ENCODE peak calls at places on chromosome 18, in four cellular contexts. One of them, this sample, is unnamed.

GRCh38 chr18:9053814-9054213 is 48.7 kb upstream of the NDUFV2 start:
- DNase-seq in lower lobe of right lung: no peak
- DNase-seq in neural progenitor cell: no peak
- DNase-seq in frontal cortex: no peak
- DNase-seq in this sample: no peak

GRCh38 chr18:79570266-79571201 is 109.1 kb upstream of the CTDP1 start:
- DNase-seq in lower lobe of right lung: peak
- DNase-seq in neural progenitor cell: no peak
- DNase-seq in frontal cortex: no peak
- DNase-seq in this sample: peak

GRCh38 chr18:37222383-37223378 is 342.9 kb downstream of the CELF4 start:
- DNase-seq in lower lobe of right lung: no peak
- DNase-seq in neural progenitor cell: no peak
- DNase-seq in frontal cortex: no peak
- DNase-seq in this sample: no peak

GRCh38 chr18:48215876-48216638 is 193.1 kb downstream of the ZBTB7C start:
- DNase-seq in lower lobe of right lung: no peak
- DNase-seq in neural progenitor cell: no peak
- DNase-seq in frontal cortex: no peak
- DNase-seq in this sample: no peak

GRCh38 chr18:23798249-23798648 is 109.0 kb downstream of the LAMA3 start:
- DNase-seq in lower lobe of right lung: no peak
- DNase-seq in neural progenitor cell: no peak
- DNase-seq in frontal cortex: no peak
- DNase-seq in this sample: no peak

GRCh38 chr18:48996901-48997463 is 46.2 kb upstream of the SMAD7 start:
- DNase-seq in lower lobe of right lung: peak
- DNase-seq in neural progenitor cell: no peak
- DNase-seq in frontal cortex: no peak
- DNase-seq in this sample: peak

GRCh38 chr18:34789768-34790344 is 79.8 kb downstream of the DTNA start:
- DNase-seq in lower lobe of right lung: no peak
- DNase-seq in neural progenitor cell: no peak
- DNase-seq in frontal cortex: no peak
- DNase-seq in this sample: no peak

GRCh38 chr18:34947711-34948125 is 93.5 kb upstream of the MAPRE2 start:
- DNase-seq in lower lobe of right lung: no peak
- DNase-seq in neural progenitor cell: no peak
- DNase-seq in frontal cortex: no peak
- DNase-seq in this sample: peak

GRCh38 chr18:72375628-72376027 is 168.5 kb downstream of the CBLN2 start:
- DNase-seq in lower lobe of right lung: no peak
- DNase-seq in neural progenitor cell: no peak
- DNase-seq in frontal cortex: no peak
- DNase-seq in this sample: no peak

GRCh38 chr18:23145613-23146012 is 10.3 kb downstream of the CABLES1 start:
- DNase-seq in lower lobe of right lung: no peak
- DNase-seq in neural progenitor cell: no peak
- DNase-seq in frontal cortex: no peak
- DNase-seq in this sample: no peak

GRCh38 chr18:9827856-9828793 is 57.6 kb upstream of the TXNDC2 start:
- DNase-seq in lower lobe of right lung: peak
- DNase-seq in neural progenitor cell: no peak
- DNase-seq in frontal cortex: no peak
- DNase-seq in this sample: peak

GRCh38 chr18:34696681-34697080 is 13.4 kb upstream of the DTNA start:
- DNase-seq in lower lobe of right lung: no peak
- DNase-seq in neural progenitor cell: no peak
- DNase-seq in frontal cortex: no peak
- DNase-seq in this sample: no peak

GRCh38 chr18:13217971-13218375 is 587 bp upstream of the LDLRAD4 start:
- DNase-seq in lower lobe of right lung: no peak
- DNase-seq in neural progenitor cell: peak
- DNase-seq in frontal cortex: peak
- DNase-seq in this sample: no peak

GRCh38 chr18:62518460-62519375 is 4.1 kb upstream of the ZCCHC2 start:
- DNase-seq in lower lobe of right lung: no peak
- DNase-seq in neural progenitor cell: no peak
- DNase-seq in frontal cortex: no peak
- DNase-seq in this sample: peak

GRCh38 chr18:49059028-49059670 is 108.4 kb upstream of the SMAD7 start:
- DNase-seq in lower lobe of right lung: no peak
- DNase-seq in neural progenitor cell: peak
- DNase-seq in frontal cortex: no peak
- DNase-seq in this sample: no peak

GRCh38 chr18:34492652-34493051 is 217.4 kb upstream of the DTNA start:
- DNase-seq in lower lobe of right lung: no peak
- DNase-seq in neural progenitor cell: no peak
- DNase-seq in frontal cortex: no peak
- DNase-seq in this sample: peak

GRCh38 chr18:79546781-79547272 is 132.8 kb upstream of the CTDP1 start:
- DNase-seq in lower lobe of right lung: no peak
- DNase-seq in neural progenitor cell: peak
- DNase-seq in frontal cortex: no peak
- DNase-seq in this sample: no peak

GRCh38 chr18:56257215-56257614 is 381.2 kb downstream of the TXNL1 start:
- DNase-seq in lower lobe of right lung: no peak
- DNase-seq in neural progenitor cell: no peak
- DNase-seq in frontal cortex: no peak
- DNase-seq in this sample: peak

GRCh38 chr18:9032519-9032918 is 70.0 kb upstream of the NDUFV2 start:
- DNase-seq in lower lobe of right lung: no peak
- DNase-seq in neural progenitor cell: no peak
- DNase-seq in frontal cortex: no peak
- DNase-seq in this sample: no peak

GRCh38 chr18:3773303-3773702 is 323.3 kb downstream of the TGIF1 start:
- DNase-seq in lower lobe of right lung: no peak
- DNase-seq in neural progenitor cell: no peak
- DNase-seq in frontal cortex: no peak
- DNase-seq in this sample: no peak

GRCh38 chr18:53864758-53865157 is 359.7 kb downstream of the MBD2 start:
- DNase-seq in lower lobe of right lung: no peak
- DNase-seq in neural progenitor cell: no peak
- DNase-seq in frontal cortex: no peak
- DNase-seq in this sample: no peak

GRCh38 chr18:11752116-11752911 is 63.2 kb downstream of the GNAL start:
- DNase-seq in lower lobe of right lung: no peak
- DNase-seq in neural progenitor cell: peak
- DNase-seq in frontal cortex: peak
- DNase-seq in this sample: peak

GRCh38 chr18:28802546-28802945 is 625.6 kb upstream of the CDH2 start:
- DNase-seq in lower lobe of right lung: no peak
- DNase-seq in neural progenitor cell: no peak
- DNase-seq in frontal cortex: no peak
- DNase-seq in this sample: peak

GRCh38 chr18:48754993-48755473 is 195.7 kb downstream of the SMAD7 start:
- DNase-seq in lower lobe of right lung: no peak
- DNase-seq in neural progenitor cell: no peak
- DNase-seq in frontal cortex: no peak
- DNase-seq in this sample: no peak